ENCODE peak calls at places on chromosomes 4 and X, in seven cellular contexts. U is CD4-positive, alpha-beta memory T cell; J is neural progenitor cell; K is lower lobe of right lung; H is CD8-positive, alpha-beta memory T cell; R is OCI-LY7; N is endodermal cell. M is an unnamed sample.
A peak's percentile ranks its signal among the peaks of the same experiment; 100 is the strongest.

GRCh38 chrX:45295587-45295986 is 94.9 kb upstream of the DIPK2B start:
- DNase-seq in J (no peak), H (no peak), K (no peak), R (no peak), U (no peak), N (no peak), M (no peak)

GRCh38 chrX:14936561-14936960 is 63.3 kb downstream of the MOSPD2 start:
- DNase-seq in N (no peak), U (no peak), K (peak; percentile 35), J (no peak), R (no peak), H (no peak), M (peak; percentile 2)

GRCh38 chr4:86664959-86665358 is 70.8 kb downstream of the PTPN13 start:
- DNase-seq in J (no peak), K (no peak), R (no peak), U (no peak), N (no peak), H (no peak), M (no peak)

GRCh38 chrX:109187473-109188168 is 294.3 kb downstream of the GUCY2F start:
- DNase-seq in U (no peak), N (no peak), H (no peak), R (no peak), K (no peak), J (peak; percentile 3), M (no peak)

GRCh38 chr4:106659386-106659785 is 290.8 kb upstream of the GIMD1 start:
- DNase-seq in U (no peak), H (no peak), N (no peak), R (no peak), J (no peak), K (no peak), M (no peak)

GRCh38 chrX:23694606-23695005 is 27.3 kb downstream of the PRDX4 start:
- DNase-seq in J (peak; percentile 76), H (peak; percentile 11), N (peak; percentile 76), K (peak; percentile 50), U (peak; percentile 34), R (peak; percentile 65), M (peak; percentile 56)

GRCh38 chr4:151922306-151922705 is 161.5 kb upstream of the GATB start:
- DNase-seq in K (no peak), H (no peak), R (no peak), J (no peak), N (no peak), U (no peak), M (no peak)

GRCh38 chrX:4831574-4831973 is 1118.1 kb upstream of the PRKX start:
- DNase-seq in K (no peak), H (no peak), U (no peak), J (no peak), R (no peak), N (no peak), M (no peak)

GRCh38 chr4:165426331-165426730 is 47.5 kb downstream of the CPE start:
- DNase-seq in R (no peak), H (no peak), J (no peak), U (no peak), N (no peak), K (no peak), M (no peak)

GRCh38 chr4:20159516-20159915 is 92.2 kb upstream of the SLIT2 start:
- DNase-seq in U (no peak), K (no peak), R (no peak), H (no peak), J (no peak), N (no peak), M (no peak)

GRCh38 chr4:2925496-2925895 is 37.7 kb downstream of the NOP14 start:
- DNase-seq in R (no peak), H (no peak), K (peak; percentile 20), J (no peak), U (no peak), N (no peak), M (peak; percentile 19)
- H3K36me3 ChIP-seq in R (peaks cover 19% of the 10 kb centered on the region), H (peaks cover 36% of the 10 kb centered on the region), K (peaks cover 88% of the 10 kb centered on the region), J (no peaks in the 10 kb centered on the region), U (peaks cover 65% of the 10 kb centered on the region), N (peaks cover 85% of the 10 kb centered on the region), M (peaks cover 5% of the 10 kb centered on the region)

GRCh38 chr4:340011-340410 is 2.4 kb downstream of the ZNF141 start:
- DNase-seq in H (no peak), U (no peak), J (peak; percentile 8), N (no peak), K (no peak), R (peak; percentile 15), M (no peak)
- H3K36me3 ChIP-seq in H (peaks cover 5% of the 10 kb centered on the region), U (peaks cover 11% of the 10 kb centered on the region), J (peaks cover 9% of the 10 kb centered on the region), N (peaks cover 51% of the 10 kb centered on the region), K (peaks cover 19% of the 10 kb centered on the region), R (peaks cover 63% of the 10 kb centered on the region), M (peaks cover 13% of the 10 kb centered on the region)

DNA sequence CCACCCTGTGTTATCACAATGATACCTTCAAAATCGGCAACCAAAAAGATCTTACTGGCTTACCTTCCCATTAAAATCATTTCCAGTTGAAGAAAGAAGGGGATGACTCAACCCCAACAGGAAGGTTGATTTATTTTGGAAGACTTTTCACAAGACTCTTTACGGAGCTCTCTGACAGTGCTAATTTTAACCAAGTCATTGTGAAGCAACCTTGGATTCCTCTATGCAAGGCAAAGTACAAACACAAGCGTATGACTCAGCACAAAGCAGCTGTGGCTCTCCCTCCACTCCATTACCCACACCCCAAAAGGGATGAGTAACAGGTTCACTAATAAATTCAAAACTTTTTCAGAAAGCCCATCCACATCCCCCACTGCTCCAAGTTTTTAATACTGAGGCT is 213.8 kb upstream of the FGF13 start:
- DNase-seq in N (no peak), K (no peak), U (no peak), H (no peak), R (no peak), J (no peak), M (no peak)
- H3K36me3 ChIP-seq in N (no peaks in the 10 kb centered on the region), K (no peaks in the 10 kb centered on the region), U (no peaks in the 10 kb centered on the region), H (no peaks in the 10 kb centered on the region), R (no peaks in the 10 kb centered on the region), J (no peaks in the 10 kb centered on the region), M (no peaks in the 10 kb centered on the region)

DNA sequence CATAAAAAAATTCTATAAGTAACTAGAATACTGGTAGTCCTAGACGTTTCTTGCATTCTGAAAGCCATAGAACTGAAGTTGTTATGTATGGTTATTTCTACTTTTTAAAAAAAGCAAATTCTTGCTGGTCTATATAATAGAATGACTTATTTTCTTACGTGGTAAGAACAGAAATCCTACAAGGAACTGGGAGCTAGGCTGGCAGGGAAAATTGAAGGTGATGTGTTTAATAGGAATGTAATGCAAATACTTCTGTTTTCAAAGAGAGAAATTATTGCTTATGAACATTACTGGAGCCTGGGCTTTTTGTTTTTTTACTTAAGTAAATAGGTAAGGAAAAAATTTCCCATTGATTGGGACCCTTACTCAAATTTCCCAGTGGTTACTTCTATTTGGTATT is 8.9 kb downstream of the CCNA2 start:
- DNase-seq in R (no peak), U (no peak), J (no peak), N (no peak), H (no peak), K (no peak), M (no peak)
- H3K36me3 ChIP-seq in R (peaks cover 96% of the 10 kb centered on the region), U (peaks cover 43% of the 10 kb centered on the region), J (peaks cover 53% of the 10 kb centered on the region), N (peaks cover 92% of the 10 kb centered on the region), H (peaks cover 20% of the 10 kb centered on the region), K (peaks cover 88% of the 10 kb centered on the region), M (no peaks in the 10 kb centered on the region)

GRCh38 chr4:118985170-118986000 is 96.7 kb downstream of the SYNPO2 start:
- DNase-seq in K (no peak), R (no peak), J (no peak), N (no peak), U (no peak), H (no peak), M (no peak)
- H3K36me3 ChIP-seq in K (no peaks in the 10 kb centered on the region), R (no peaks in the 10 kb centered on the region), J (no peaks in the 10 kb centered on the region), N (no peaks in the 10 kb centered on the region), U (no peaks in the 10 kb centered on the region), H (no peaks in the 10 kb centered on the region), M (no peaks in the 10 kb centered on the region)

GRCh38 chr4:139368990-139369389 is 66.7 kb upstream of the NDUFC1 start:
- DNase-seq in U (no peak), R (no peak), K (no peak), N (no peak), H (no peak), J (no peak), M (no peak)

DNA sequence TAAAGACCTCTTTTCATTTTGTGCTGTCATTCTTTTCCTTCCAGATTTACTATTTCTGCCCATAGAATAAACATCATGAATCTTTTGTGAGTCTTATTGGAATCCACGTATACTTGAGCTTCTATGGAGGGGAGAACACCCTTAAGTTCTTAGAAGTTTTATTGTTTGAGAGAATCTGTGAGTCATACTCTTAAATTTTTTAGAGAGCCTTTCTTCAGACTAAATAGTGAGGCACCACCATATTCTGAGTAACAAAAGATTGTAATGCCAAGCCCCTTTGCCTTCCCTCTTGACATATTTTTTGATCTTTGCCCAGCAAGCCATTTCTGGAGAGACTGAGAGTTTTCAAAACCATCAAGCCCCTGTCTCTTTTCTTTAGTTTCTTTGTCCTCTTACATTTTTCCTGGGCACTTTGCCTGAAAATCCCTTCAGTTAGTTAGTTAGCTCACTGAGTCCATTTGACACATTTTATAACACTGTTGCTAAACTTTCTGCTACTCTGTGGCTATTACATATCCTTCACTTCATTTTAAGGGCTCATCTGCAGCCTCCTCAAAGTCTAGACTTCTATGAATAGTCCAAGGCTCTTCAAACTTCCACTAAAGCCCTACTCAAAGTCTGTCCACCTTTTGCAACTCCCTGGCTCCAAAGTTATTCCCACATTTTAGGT is 65.3 kb upstream of the NDUFC1 start:
- DNase-seq in K (no peak), J (no peak), R (no peak), U (no peak), N (no peak), H (no peak), M (no peak)
- H3K36me3 ChIP-seq in K (peaks cover 67% of the 10 kb centered on the region), J (peaks cover 22% of the 10 kb centered on the region), R (peaks cover 98% of the 10 kb centered on the region), U (peaks cover 18% of the 10 kb centered on the region), N (peaks cover 93% of the 10 kb centered on the region), H (peaks cover 16% of the 10 kb centered on the region), M (no peaks in the 10 kb centered on the region)

GRCh38 chr4:23779422-23779821 is 110.4 kb downstream of the PPARGC1A start:
- DNase-seq in H (no peak), K (no peak), R (no peak), N (no peak), U (no peak), J (no peak), M (no peak)
- H3K36me3 ChIP-seq in H (no peaks in the 10 kb centered on the region), K (no peaks in the 10 kb centered on the region), R (no peaks in the 10 kb centered on the region), N (no peaks in the 10 kb centered on the region), U (no peaks in the 10 kb centered on the region), J (no peaks in the 10 kb centered on the region), M (no peaks in the 10 kb centered on the region)

GRCh38 chrX:154469880-154470279 is 9.2 kb downstream of the LAGE3 start:
- DNase-seq in R (no peak), U (no peak), H (no peak), J (no peak), K (no peak), N (no peak), M (no peak)

GRCh38 chrX:154471870-154472684 is 7.0 kb downstream of the LAGE3 start:
- DNase-seq in H (no peak), K (no peak), U (no peak), J (no peak), R (no peak), N (no peak), M (no peak)

GRCh38 chrX:154472685-154473632 is 6.1 kb downstream of the LAGE3 start:
- DNase-seq in R (no peak), J (no peak), U (no peak), H (no peak), N (no peak), K (no peak), M (no peak)

GRCh38 chrX:154470434-154470833 is 8.6 kb downstream of the LAGE3 start:
- DNase-seq in N (no peak), K (no peak), U (no peak), H (no peak), J (no peak), R (no peak), M (no peak)

GRCh38 chrX:154470914-154471568 is 8.0 kb downstream of the LAGE3 start:
- DNase-seq in K (no peak), H (no peak), U (no peak), J (no peak), R (no peak), N (no peak), M (no peak)
- H3K36me3 ChIP-seq in K (peaks cover 52% of the 10 kb centered on the region), H (no peaks in the 10 kb centered on the region), U (peaks cover 5% of the 10 kb centered on the region), J (no peaks in the 10 kb centered on the region), R (no peaks in the 10 kb centered on the region), N (no peaks in the 10 kb centered on the region), M (no peaks in the 10 kb centered on the region)